ENCODE peak calls at places on chromosomes 5 and 9, in eight cellular contexts. H is M059J; M is GM23248; Q is CD8-positive, alpha-beta T cell; C is astrocyte; F is T-helper 9 cell; Z is SW 1271; O is EL. Y is an unnamed sample.

GRCh38 chr9:113298924-113299770 is 4.0 kb downstream of the RNF183 start:
- DNase-seq in Q (no peak), M (no peak), O (no peak), F (no peak), Z (no peak), H (no peak), C (no peak), Y (no peak)

GRCh38 chr5:61575103-61575502 is 243.0 kb downstream of the ZSWIM6 start:
- DNase-seq in H (peak; percentile 76), C (peak; percentile 89), M (peak; percentile 69), Q (no peak), F (no peak), Z (peak; percentile 59), O (peak; percentile 85), Y (no peak)

GRCh38 chr5:149015126-149015525 is 47.7 kb downstream of the SH3TC2 start:
- DNase-seq in C (no peak), H (peak; percentile 81), F (no peak), M (no peak), O (peak; percentile 37), Z (no peak), Q (no peak), Y (no peak)

GRCh38 chr9:15468113-15468512 is 42.7 kb downstream of the PSIP1 start:
- DNase-seq in Q (no peak), Z (no peak), M (no peak), F (no peak), O (no peak), H (no peak), C (no peak), Y (no peak)

GRCh38 chr9:135887585-135888050 is 19.7 kb downstream of the CAMSAP1 start:
- DNase-seq in Z (no peak), F (peak; percentile 28), Q (peak; percentile 69), C (no peak), H (no peak), O (no peak), M (no peak), Y (no peak)

GRCh38 chr5:43303242-43303641 is 10.0 kb downstream of the HMGCS1 start:
- DNase-seq in Q (no peak), H (no peak), Z (no peak), C (no peak), O (no peak), F (no peak), M (no peak), Y (no peak)

GRCh38 chr5:170821257-170821800 is 37.8 kb downstream of the GABRP start:
- DNase-seq in M (no peak), F (no peak), O (no peak), Z (no peak), Q (no peak), C (no peak), H (no peak), Y (no peak)

GRCh38 chr5:115457985-115458384 is 86.6 kb downstream of the FEM1C start:
- DNase-seq in F (no peak), H (peak; percentile 45), Q (no peak), C (peak; percentile 43), O (no peak), Z (no peak), M (no peak), Y (no peak)

GRCh38 chr5:168654225-168654624 is 75.1 kb upstream of the PANK3 start:
- DNase-seq in C (no peak), Z (no peak), M (peak; percentile 84), O (no peak), H (no peak), Q (no peak), F (no peak), Y (peak; percentile 19)

GRCh38 chr5:37847978-37848425 is 8.2 kb upstream of the GDNF start:
- DNase-seq in F (no peak), M (peak; percentile 49), Q (no peak), C (peak; percentile 67), Z (no peak), H (no peak), O (peak; percentile 42), Y (no peak)

GRCh38 chr5:125190232-125191051 is 444.0 kb upstream of the ZNF608 start:
- DNase-seq in C (no peak), M (no peak), H (peak; percentile 87), O (peak; percentile 34), Q (no peak), Z (no peak), F (no peak), Y (no peak)

GRCh38 chr9:70020217-70020616 is 23.4 kb upstream of the MAMDC2 start:
- DNase-seq in O (no peak), F (no peak), H (peak; percentile 70), Z (no peak), M (no peak), C (no peak), Q (no peak), Y (no peak)

GRCh38 chr5:129771058-129771838 is 23.4 kb downstream of the MINAR2 start:
- DNase-seq in Z (peak; percentile 55), O (peak; percentile 40), F (peak; percentile 10), Q (peak; percentile 24), C (peak; percentile 30), M (peak; percentile 68), H (peak; percentile 51), Y (peak; percentile 47)

GRCh38 chr9:72444436-72444835 is 77.0 kb upstream of the TMC1 start:
- DNase-seq in M (no peak), Z (no peak), H (peak; percentile 50), C (no peak), F (no peak), Q (no peak), O (no peak), Y (no peak)

GRCh38 chr9:130313103-130313858 is 47.7 kb downstream of the HMCN2 start:
- DNase-seq in M (no peak), O (no peak), H (peak; percentile 39), F (no peak), Z (peak; percentile 22), Q (no peak), C (no peak), Y (peak; percentile 29)

GRCh38 chr9:21443849-21444625 is 3.8 kb downstream of the IFNA1 start:
- DNase-seq in M (no peak), Z (no peak), Q (no peak), C (no peak), O (no peak), F (no peak), H (no peak), Y (no peak)

GRCh38 chr5:154367101-154367500 is 78.7 kb upstream of the SAP30L start:
- DNase-seq in Q (no peak), O (peak; percentile 42), Z (no peak), F (no peak), M (peak; percentile 63), H (peak; percentile 60), C (peak; percentile 60), Y (no peak)

GRCh38 chr5:170312666-170313065 is 15.1 kb upstream of the LCP2 start:
- DNase-seq in H (peak; percentile 43), F (peak; percentile 42), Q (peak; percentile 61), C (peak; percentile 24), Z (no peak), M (peak; percentile 53), O (peak; percentile 14), Y (no peak)

GRCh38 chr5:77066823-77067442 is 20.2 kb downstream of the ZBED3 start:
- DNase-seq in Q (no peak), O (peak; percentile 32), M (peak; percentile 84), F (no peak), C (peak; percentile 60), H (peak; percentile 24), Z (no peak), Y (no peak)

GRCh38 chr9:89177021-89177400 is 1.6 kb downstream of the SHC3 start:
- DNase-seq in H (peak; percentile 16), M (peak; percentile 45), C (peak; percentile 59), O (no peak), F (no peak), Q (no peak), Z (no peak), Y (no peak)

GRCh38 chr5:114782869-114783268 is 386.8 kb downstream of the TRIM36 start:
- DNase-seq in H (no peak), Q (no peak), C (no peak), M (no peak), Z (no peak), O (no peak), F (no peak), Y (no peak)

Y was measured in mucosa of gallbladder.